ENCODE peak calls at places on chromosomes 3 and 15, in nine cellular contexts. T, Z, F, S, W, I, L, N and G are unnamed samples.

GRCh38 chr3:22960326-22960984 is 242.7 kb upstream of the UBE2E2 start:
- DNase-seq in T (no peak), Z (no peak), F (peak), S (no peak), W (peak), I (peak), L (peak), N (peak), G (peak)

GRCh38 chr15:65211157-65211982 is at the start of gene CILP:
- DNase-seq in T (peak), Z (no peak), F (no peak), S (no peak), W (no peak), I (no peak), L (peak), N (peak), G (no peak)

GRCh38 chr15:58504674-58505234 is 73.0 kb downstream of the LIPC start:
- DNase-seq in T (no peak), Z (no peak), F (no peak), S (no peak), W (no peak), I (no peak), L (no peak), N (no peak), G (no peak)

GRCh38 chr15:53446376-53446775 is 313.1 kb downstream of the WDR72 start:
- DNase-seq in T (no peak), Z (no peak), F (no peak), S (no peak), W (no peak), I (no peak), L (no peak), N (no peak), G (no peak)

GRCh38 chr3:190319660-190320059 is 2.6 kb downstream of the CLDN1 start:
- DNase-seq in T (no peak), Z (no peak), F (no peak), S (no peak), W (no peak), I (peak), L (no peak), N (no peak), G (no peak)

GRCh38 chr3:53154731-53155320 is 6.2 kb upstream of the PRKCD start:
- DNase-seq in T (no peak), Z (no peak), F (peak), S (no peak), W (no peak), I (no peak), L (peak), N (no peak), G (peak)

GRCh38 chr15:61830536-61831330 is 229.5 kb downstream of the VPS13C start:
- DNase-seq in T (no peak), Z (no peak), F (no peak), S (no peak), W (no peak), I (no peak), L (no peak), N (no peak), G (no peak)

GRCh38 chr15:29749365-29750086 is 72.7 kb downstream of the TJP1 start:
- DNase-seq in T (no peak), Z (no peak), F (no peak), S (no peak), W (no peak), I (no peak), L (no peak), N (no peak), G (peak)

GRCh38 chr3:170270282-170270891 is 48.2 kb downstream of the PRKCI start:
- DNase-seq in T (no peak), Z (no peak), F (no peak), S (no peak), W (no peak), I (no peak), L (no peak), N (no peak), G (no peak)